ENCODE peak calls at places on chromosome 22, in six cellular contexts. N is NCI-H460, Q is astrocyte of the spinal cord, R is AG09309, Z is Daoy, I is AG04450. B is an unnamed sample.

GRCh38 chr22:41048791-41049717 is 43.3 kb upstream of the EP300 start:
- DNase-seq in N (no peak), Q (peak), R (peak), Z (peak), I (peak), B (peak)

GRCh38 chr22:35115515-35115914 is 49.6 kb downstream of the ISX start:
- DNase-seq in N (no peak), Q (no peak), R (no peak), Z (no peak), I (no peak), B (no peak)

GRCh38 chr22:24996420-24996952 is 44.0 kb downstream of the KIAA1671 start:
- DNase-seq in N (peak), Q (peak), R (no peak), Z (peak), I (no peak), B (no peak)

GRCh38 chr22:41596776-41597634 is 7.4 kb upstream of the PMM1 start:
- DNase-seq in N (peak), Q (peak), R (no peak), Z (peak), I (no peak), B (peak)

GRCh38 chr22:47465809-47466208 is 703.4 kb downstream of the TBC1D22A start:
- DNase-seq in N (no peak), Q (no peak), R (no peak), Z (no peak), I (no peak), B (no peak)

GRCh38 chr22:30309981-30310672 is 16.6 kb downstream of the TBC1D10A start:
- DNase-seq in N (no peak), Q (no peak), R (no peak), Z (peak), I (no peak), B (peak)

GRCh38 chr22:32555546-32555945 is 80.9 kb downstream of the FBXO7 start:
- DNase-seq in N (no peak), Q (no peak), R (no peak), Z (no peak), I (no peak), B (no peak)

GRCh38 chr22:31538815-31539214 is 42.5 kb downstream of the SFI1 start:
- DNase-seq in N (no peak), Q (no peak), R (no peak), Z (no peak), I (no peak), B (no peak)

GRCh38 chr22:25780673-25781072 is 38.7 kb downstream of the MYO18B start:
- DNase-seq in N (no peak), Q (no peak), R (no peak), Z (no peak), I (no peak), B (no peak)

GRCh38 chr22:48438791-48439559 is 1388.7 kb downstream of the BRD1 start:
- DNase-seq in N (no peak), Q (no peak), R (peak), Z (peak), I (no peak), B (no peak)

GRCh38 chr22:49207008-49207775 is 620.5 kb downstream of the BRD1 start:
- DNase-seq in N (no peak), Q (no peak), R (no peak), Z (no peak), I (no peak), B (no peak)

GRCh38 chr22:37259540-37260029 is 15.5 kb upstream of the RAC2 start:
- DNase-seq in N (peak), Q (peak), R (no peak), Z (peak), I (no peak), B (no peak)

GRCh38 chr22:48434868-48435250 is 1392.8 kb downstream of the BRD1 start:
- DNase-seq in N (no peak), Q (no peak), R (no peak), Z (no peak), I (no peak), B (no peak)

GRCh38 chr22:35569916-35570315 is 29.3 kb downstream of the RASD2 start:
- DNase-seq in N (no peak), Q (no peak), R (no peak), Z (no peak), I (no peak), B (no peak)